ENCODE peak calls at places on chromosomes 13 and 19, in five cellular contexts. V is Panc1, Q is Peyer's patch, Y is fibroblast of pulmonary artery, E is lower leg skin. U is an unnamed sample.

GRCh38 chr19:7904074-7905020 is 670 bp downstream of the MAP2K7 start:
- DNase-seq in Y (no peak), E (no peak), Q (peak), V (no peak), U (no peak)

GRCh38 chr19:35031072-35031881 is 1.0 kb downstream of the SCN1B start:
- DNase-seq in V (no peak), E (no peak), Q (no peak), Y (peak), U (no peak)

GRCh38 chr13:76885203-76886004 is 801 bp downstream of the KCTD12 start:
- DNase-seq in Y (peak), Q (peak), V (no peak), E (peak), U (no peak)

GRCh38 chr19:11813801-11814706 is at the start of gene ZNF440:
- DNase-seq in V (peak), E (peak), Y (peak), Q (peak), U (peak)

GRCh38 chr13:98488736-98489135 is 88.2 kb downstream of the STK24 start:
- DNase-seq in V (no peak), E (no peak), Q (no peak), Y (no peak), U (no peak)

GRCh38 chr19:41753936-41754529 is 1.3 kb upstream of the CEACAM6 start:
- DNase-seq in Y (peak), V (no peak), E (peak), Q (peak), U (no peak)

GRCh38 chr19:9914001-9914314 is 22.4 kb downstream of the OLFM2 start:
- DNase-seq in E (no peak), Q (no peak), Y (no peak), V (no peak), U (no peak)

GRCh38 chr13:91169641-91170040 is 177.8 kb upstream of the MIR17HG start:
- DNase-seq in V (no peak), Q (no peak), E (no peak), Y (no peak), U (no peak)

GRCh38 chr13:97141564-97142005 is 80.5 kb upstream of the MBNL2 start:
- DNase-seq in V (peak), E (no peak), Q (peak), Y (peak), U (no peak)

GRCh38 chr19:2306971-2307370 is 983 bp downstream of the LINGO3 start:
- DNase-seq in Y (no peak), E (no peak), Q (no peak), V (no peak), U (no peak)

GRCh38 chr13:103101500-103101899 is 35.3 kb upstream of the SLC10A2 start:
- DNase-seq in Y (no peak), E (no peak), V (no peak), Q (no peak), U (no peak)

GRCh38 chr13:76148926-76149325 is 512.8 kb downstream of the LMO7 start:
- DNase-seq in Q (no peak), E (no peak), V (no peak), Y (peak), U (no peak)

GRCh38 chr19:10501971-10502523 is 1.1 kb downstream of the KEAP1 start:
- DNase-seq in Q (peak), E (peak), Y (peak), V (no peak), U (peak)

GRCh38 chr19:29761575-29762225 is 46.6 kb upstream of the C19orf12 start:
- DNase-seq in Y (no peak), Q (no peak), V (no peak), E (no peak), U (no peak)

GRCh38 chr13:55571237-55571867 is 1569.4 kb upstream of the PRR20A start:
- DNase-seq in Y (no peak), E (no peak), V (no peak), Q (no peak), U (no peak)

GRCh38 chr19:47480658-47481057 is 3.4 kb downstream of the KPTN start:
- DNase-seq in E (no peak), Y (no peak), V (no peak), Q (no peak), U (no peak)

GRCh38 chr19:41997121-41997850 is 3.3 kb upstream of the ATP1A3 start:
- DNase-seq in V (no peak), Y (peak), Q (no peak), E (no peak), U (no peak)

GRCh38 chr13:60261432-60262351 is 98.0 kb upstream of the DIAPH3 start:
- DNase-seq in V (no peak), E (no peak), Y (no peak), Q (no peak), U (no peak)

GRCh38 chr13:44132710-44133109 is 240.9 kb upstream of the SERP2 start:
- DNase-seq in Q (no peak), Y (peak), E (peak), V (no peak), U (peak)

GRCh38 chr13:41541142-41541938 is 84.0 kb downstream of the RGCC start:
- DNase-seq in E (peak), V (no peak), Y (no peak), Q (no peak), U (no peak)

GRCh38 chr13:42420304-42420703 is 148.4 kb downstream of the AKAP11 start:
- DNase-seq in Q (no peak), V (no peak), E (no peak), Y (no peak), U (no peak)

GRCh38 chr13:105569816-105570215 is 965.6 kb downstream of the EFNB2 start:
- DNase-seq in Q (no peak), Y (no peak), E (no peak), V (no peak), U (no peak)

DNA sequence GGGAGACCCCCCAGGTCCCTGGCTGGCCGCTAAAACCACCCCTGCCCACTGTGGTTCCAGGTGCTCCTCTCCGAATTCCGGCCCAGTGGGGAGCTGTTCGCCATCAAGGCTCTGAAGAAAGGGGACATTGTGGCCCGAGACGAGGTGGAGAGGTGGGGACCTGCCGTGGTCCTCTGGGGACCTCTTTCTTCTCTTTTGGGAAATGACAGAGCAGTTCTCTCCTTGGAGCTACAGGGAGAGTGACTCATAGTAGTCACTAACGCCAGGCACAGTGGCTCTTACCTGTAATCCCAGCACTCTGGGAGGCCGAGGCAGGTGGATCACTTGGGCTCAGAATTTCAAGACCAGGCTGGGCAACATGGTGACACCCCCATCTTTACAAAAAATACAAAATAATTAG is 7.3 kb downstream of the PTGER1 start:
- DNase-seq in Y (no peak), Q (no peak), V (no peak), E (no peak), U (no peak)
- TF ChIP-seq CTCF in Y (no peak), Q (no peak), V (no peak), E (no peak), U (no peak)

GRCh38 chr19:5694167-5694951 is 4.3 kb downstream of the RPL36 start:
- DNase-seq in E (peak), V (no peak), Q (no peak), Y (no peak), U (no peak)

GRCh38 chr19:5694952-5695648 is 5.0 kb downstream of the RPL36 start:
- DNase-seq in V (no peak), E (no peak), Q (no peak), Y (no peak), U (no peak)

GRCh38 chr19:5696196-5697021 is 6.3 kb downstream of the RPL36 start:
- DNase-seq in Y (no peak), V (no peak), E (peak), Q (no peak), U (no peak)

GRCh38 chr19:5697022-5697889 is 7.2 kb downstream of the RPL36 start:
- DNase-seq in Y (no peak), E (peak), V (no peak), Q (no peak), U (no peak)

DNA sequence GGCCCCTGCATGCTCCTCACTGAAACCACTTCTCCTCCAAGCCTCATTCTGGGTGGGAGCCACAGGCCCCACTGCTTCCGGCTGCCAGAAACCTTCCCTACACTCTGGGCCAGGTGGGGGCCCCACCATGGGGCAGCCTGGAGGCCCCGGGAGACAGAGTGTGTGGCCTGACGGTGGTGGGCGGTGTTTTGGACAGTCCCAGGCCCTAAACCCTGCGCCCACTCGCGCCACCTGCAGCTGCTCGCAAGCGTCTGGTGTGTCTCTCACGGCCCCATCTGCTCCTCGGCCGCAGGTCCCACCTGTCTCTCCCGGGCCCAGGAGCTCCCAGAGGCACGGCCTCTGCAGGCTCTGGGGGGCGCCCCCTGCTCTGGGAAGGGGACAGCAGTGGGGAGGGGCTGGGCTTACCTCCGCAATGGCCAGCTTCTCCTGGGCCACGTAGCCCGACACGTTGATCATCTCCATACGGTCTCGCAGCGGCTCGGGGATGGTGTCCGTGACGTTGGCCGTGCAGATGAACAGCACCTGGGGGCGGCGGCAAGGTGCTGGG is 5.6 kb downstream of the RPL36 start:
- DNase-seq in Q (no peak), Y (no peak), V (no peak), E (peak), U (no peak)
- TF ChIP-seq CTCF in Q (no peak), Y (no peak), V (no peak), E (no peak), U (no peak)

GRCh38 chr19:58372311-58373133 is 8.3 kb downstream of the ZNF837 start:
- DNase-seq in E (no peak), Q (no peak), Y (no peak), V (no peak), U (no peak)
- TF ChIP-seq CTCF in E (no peak), Q (no peak), Y (peak), V (no peak), U (no peak)

GRCh38 chr13:100989424-100989823 is 314.8 kb upstream of the TMTC4 start:
- DNase-seq in E (no peak), V (no peak), Q (no peak), Y (no peak), U (no peak)
- TF ChIP-seq CTCF in E (no peak), V (no peak), Q (no peak), Y (no peak), U (no peak)

GRCh38 chr19:49913720-49914119 is 15.3 kb upstream of the ATF5 start:
- DNase-seq in Q (no peak), V (no peak), E (no peak), Y (no peak), U (no peak)

GRCh38 chr19:49911381-49912145 is 14.9 kb upstream of the IL4I1 start:
- DNase-seq in Q (no peak), Y (peak), E (no peak), V (no peak), U (no peak)

GRCh38 chr19:49915271-49915670 is 13.7 kb upstream of the ATF5 start:
- DNase-seq in Y (no peak), V (no peak), E (no peak), Q (no peak), U (no peak)

GRCh38 chr19:49910179-49910578 is 13.5 kb upstream of the IL4I1 start:
- DNase-seq in Q (no peak), E (no peak), Y (no peak), V (no peak), U (no peak)

GRCh38 chr19:49912965-49913685 is 15.9 kb upstream of the ATF5 start:
- DNase-seq in V (no peak), Y (no peak), Q (no peak), E (no peak), U (no peak)
- TF ChIP-seq CTCF in V (no peak), Y (no peak), Q (no peak), E (no peak), U (no peak)

GRCh38 chr13:25085125-25085742 is 10.7 kb upstream of the PABPC3 start:
- DNase-seq in E (no peak), V (peak), Y (peak), Q (no peak), U (no peak)
- TF ChIP-seq CTCF in E (no peak), V (peak), Y (peak), Q (peak), U (peak)

GRCh38 chr19:33220115-33220514 is 5.5 kb downstream of the SLC7A10 start:
- DNase-seq in V (no peak), E (no peak), Q (no peak), Y (no peak), U (no peak)

GRCh38 chr19:33217881-33218280 is 7.8 kb downstream of the SLC7A10 start:
- DNase-seq in Y (no peak), E (no peak), V (no peak), Q (no peak), U (no peak)

GRCh38 chr19:33220735-33221134 is 4.9 kb downstream of the SLC7A10 start:
- DNase-seq in E (no peak), Y (no peak), Q (no peak), V (no peak), U (no peak)

GRCh38 chr19:33221641-33222040 is 4.0 kb downstream of the SLC7A10 start:
- DNase-seq in E (no peak), V (no peak), Q (no peak), Y (no peak), U (no peak)

DNA sequence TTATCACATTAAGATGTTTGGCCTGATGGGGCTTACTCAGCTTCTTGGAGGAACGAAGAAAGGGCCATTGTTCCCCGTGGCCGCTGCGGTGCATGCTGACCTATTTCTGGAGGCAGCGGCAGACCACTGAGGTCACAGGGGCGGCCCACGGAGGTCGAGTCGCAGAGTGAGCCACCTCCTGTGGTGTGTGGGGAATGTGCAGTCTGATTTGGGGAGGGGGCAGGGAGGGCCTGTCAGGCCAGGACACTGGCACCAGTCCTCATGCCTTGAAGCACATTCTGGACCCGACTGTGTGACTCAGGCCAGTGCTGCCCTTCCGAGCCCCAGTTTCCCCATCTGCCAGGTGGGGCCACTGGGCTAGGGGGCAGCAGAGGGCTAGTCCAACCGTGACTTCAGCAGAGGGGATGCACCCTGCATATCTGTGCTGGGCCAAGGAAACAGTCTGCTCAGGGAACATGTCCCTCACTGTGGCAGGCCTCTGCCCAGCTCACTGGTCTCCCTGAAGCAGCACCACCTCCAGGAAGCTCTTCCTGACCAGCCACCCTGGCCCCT is 6.3 kb downstream of the SLC7A10 start:
- DNase-seq in V (no peak), Q (no peak), Y (no peak), E (no peak), U (no peak)
- TF ChIP-seq CTCF in V (peak), Q (no peak), Y (peak), E (no peak), U (no peak)

DNA sequence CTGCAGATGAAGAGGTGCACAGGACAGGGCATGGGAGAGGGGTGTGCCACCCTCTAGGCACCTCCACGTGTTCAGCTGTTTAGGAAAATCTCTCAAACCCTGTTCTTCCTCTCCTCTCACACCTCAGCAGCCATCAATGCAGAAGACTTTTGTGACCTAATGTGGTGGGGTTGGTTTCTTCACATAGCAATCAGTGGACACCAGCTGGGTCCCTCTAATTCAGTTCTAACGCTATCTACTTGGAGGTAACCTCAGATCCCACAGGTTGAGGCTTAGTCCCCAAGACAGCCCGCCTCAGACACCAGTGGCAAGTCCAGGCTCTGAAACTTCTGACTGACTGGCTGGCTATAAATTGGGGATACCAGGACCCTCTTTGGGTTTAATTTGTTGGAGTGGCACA is 69.9 kb upstream of the ANKRD10 start:
- DNase-seq in Y (no peak), Q (no peak), V (no peak), E (no peak), U (no peak)
- TF ChIP-seq CTCF in Y (no peak), Q (no peak), V (no peak), E (no peak), U (no peak)

U was measured in thoracic aorta.